ENCODE peak calls at places on chromosomes 2 and 18, in seven cellular contexts. One of them, this sample, is unnamed.

GRCh38 chr2:128395640-128396499 is 77.2 kb upstream of the HS6ST1 start:
- DNase-seq in endothelial cell of umbilical vein: peak; percentile 59
- DNase-seq in sigmoid colon: peak; percentile 53
- DNase-seq in spleen: peak; percentile 61
- DNase-seq in HepG2: no peak
- DNase-seq in HCT116: no peak
- DNase-seq in GM12878: no peak
- DNase-seq in this sample: no peak

GRCh38 chr2:216221806-216222205 is 112.7 kb downstream of the XRCC5 start:
- DNase-seq in GM12878: no peak
- DNase-seq in HepG2: peak; percentile 17
- DNase-seq in spleen: no peak
- DNase-seq in endothelial cell of umbilical vein: peak; percentile 43
- DNase-seq in sigmoid colon: no peak
- DNase-seq in HCT116: no peak
- DNase-seq in this sample: no peak

GRCh38 chr2:143745060-143745459 is 615.8 kb downstream of the ARHGAP15 start:
- DNase-seq in sigmoid colon: no peak
- DNase-seq in endothelial cell of umbilical vein: no peak
- DNase-seq in GM12878: no peak
- DNase-seq in HepG2: no peak
- DNase-seq in HCT116: no peak
- DNase-seq in spleen: no peak
- DNase-seq in this sample: no peak

GRCh38 chr2:8803658-8804379 is 33.6 kb downstream of the KIDINS220 start:
- DNase-seq in GM12878: peak; percentile 69
- DNase-seq in sigmoid colon: no peak
- DNase-seq in HCT116: peak; percentile 91
- DNase-seq in HepG2: peak; percentile 88
- DNase-seq in endothelial cell of umbilical vein: peak; percentile 87
- DNase-seq in spleen: no peak
- DNase-seq in this sample: peak; percentile 69

GRCh38 chr18:61579581-61579980 is 246.4 kb downstream of the CDH20 start:
- DNase-seq in HCT116: no peak
- DNase-seq in endothelial cell of umbilical vein: peak; percentile 85
- DNase-seq in sigmoid colon: no peak
- DNase-seq in GM12878: no peak
- DNase-seq in HepG2: no peak
- DNase-seq in spleen: no peak
- DNase-seq in this sample: no peak

GRCh38 chr2:178277741-178278197 is 83.5 kb downstream of the OSBPL6 start:
- DNase-seq in GM12878: no peak
- DNase-seq in HepG2: peak; percentile 86
- DNase-seq in HCT116: no peak
- DNase-seq in spleen: no peak
- DNase-seq in endothelial cell of umbilical vein: no peak
- DNase-seq in sigmoid colon: no peak
- DNase-seq in this sample: no peak

GRCh38 chr18:59721214-59721613 is 24.0 kb upstream of the CCBE1 start:
- DNase-seq in GM12878: no peak
- DNase-seq in HepG2: no peak
- DNase-seq in spleen: no peak
- DNase-seq in endothelial cell of umbilical vein: no peak
- DNase-seq in HCT116: no peak
- DNase-seq in sigmoid colon: no peak
- DNase-seq in this sample: no peak

GRCh38 chr2:216478151-216478550 is 20.5 kb upstream of the RPL37A start:
- DNase-seq in spleen: no peak
- DNase-seq in HCT116: peak; percentile 50
- DNase-seq in HepG2: no peak
- DNase-seq in endothelial cell of umbilical vein: peak; percentile 95
- DNase-seq in sigmoid colon: no peak
- DNase-seq in GM12878: no peak
- DNase-seq in this sample: no peak

GRCh38 chr2:201807452-201807980 is 1.2 kb downstream of the CDK15 start:
- DNase-seq in spleen: no peak
- DNase-seq in endothelial cell of umbilical vein: no peak
- DNase-seq in HepG2: no peak
- DNase-seq in HCT116: no peak
- DNase-seq in GM12878: no peak
- DNase-seq in sigmoid colon: peak; percentile 72
- DNase-seq in this sample: no peak

GRCh38 chr18:23515911-23516546 is 12.7 kb downstream of the RMC1 start:
- DNase-seq in HCT116: peak; percentile 57
- DNase-seq in endothelial cell of umbilical vein: peak; percentile 71
- DNase-seq in sigmoid colon: peak; percentile 82
- DNase-seq in GM12878: peak; percentile 39
- DNase-seq in spleen: peak; percentile 88
- DNase-seq in HepG2: peak; percentile 76
- DNase-seq in this sample: peak; percentile 81

GRCh38 chr2:118832791-118833715 is 14.4 kb downstream of the EN1 start:
- DNase-seq in HepG2: no peak
- DNase-seq in HCT116: no peak
- DNase-seq in endothelial cell of umbilical vein: no peak
- DNase-seq in GM12878: no peak
- DNase-seq in spleen: peak; percentile 51
- DNase-seq in sigmoid colon: no peak
- DNase-seq in this sample: no peak
- H3K27me3 ChIP-seq in HepG2: peaks cover 11% of the 10 kb centered on the region
- H3K27me3 ChIP-seq in HCT116: peaks cover 4% of the 10 kb centered on the region
- H3K27me3 ChIP-seq in endothelial cell of umbilical vein: peaks cover 55% of the 10 kb centered on the region
- H3K27me3 ChIP-seq in GM12878: peaks cover 20% of the 10 kb centered on the region
- H3K27me3 ChIP-seq in spleen: peaks cover 75% of the 10 kb centered on the region
- H3K27me3 ChIP-seq in sigmoid colon: peaks cover 50% of the 10 kb centered on the region
- H3K27me3 ChIP-seq in this sample: peaks cover 40% of the 10 kb centered on the region

GRCh38 chr2:105380432-105381118 is 18.3 kb downstream of the FHL2 start:
- DNase-seq in HepG2: no peak
- DNase-seq in GM12878: no peak
- DNase-seq in spleen: no peak
- DNase-seq in HCT116: no peak
- DNase-seq in sigmoid colon: no peak
- DNase-seq in endothelial cell of umbilical vein: peak; percentile 90
- DNase-seq in this sample: no peak
- TF ChIP-seq POLR2AphosphoS5 in HepG2: no peak
- TF ChIP-seq POLR2AphosphoS5 in GM12878: no peak
- TF ChIP-seq POLR2AphosphoS5 in spleen: no peak
- TF ChIP-seq POLR2AphosphoS5 in HCT116: no peak
- TF ChIP-seq POLR2AphosphoS5 in sigmoid colon: no peak
- TF ChIP-seq POLR2AphosphoS5 in endothelial cell of umbilical vein: no peak
- TF ChIP-seq POLR2AphosphoS5 in this sample: peak; percentile 42

DNA sequence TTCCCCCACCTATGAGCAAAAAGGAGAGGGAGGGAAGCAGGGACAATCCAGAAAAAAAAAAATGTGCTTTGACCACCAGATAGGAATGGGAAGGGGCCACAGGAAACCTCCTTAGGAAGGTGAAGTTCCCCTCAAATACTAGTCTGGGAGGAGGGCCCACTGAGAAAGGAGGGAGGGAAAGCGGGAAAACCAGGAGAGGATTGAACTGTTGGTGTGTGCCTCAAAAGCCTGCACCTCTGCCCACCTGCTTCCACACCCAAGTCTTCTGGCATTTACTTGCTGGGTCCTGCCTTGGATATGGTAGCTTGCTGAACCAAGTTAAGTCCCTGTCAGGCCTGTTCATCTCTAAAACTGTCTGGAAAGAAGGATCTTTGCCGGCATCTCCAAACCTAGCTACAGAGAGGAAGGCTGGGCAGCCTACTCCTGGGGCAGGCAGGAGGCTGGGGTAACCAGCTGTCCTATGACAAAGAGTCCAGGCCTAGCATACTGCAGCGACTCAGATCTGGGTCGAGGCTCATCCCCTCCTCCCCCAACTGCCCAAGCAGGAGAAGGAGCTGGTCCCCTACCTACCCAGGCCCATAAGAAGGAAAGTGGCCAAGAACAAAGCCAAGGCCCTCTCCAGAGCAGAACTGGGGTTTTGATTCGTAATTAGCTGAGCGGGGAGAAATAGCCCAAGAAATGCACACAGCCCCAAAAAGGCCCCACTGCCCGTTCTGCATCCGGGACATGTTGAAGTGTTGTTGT is 3.0 kb downstream of the EN1 start:
- DNase-seq in sigmoid colon: no peak
- DNase-seq in HCT116: no peak
- DNase-seq in spleen: peak; percentile 37
- DNase-seq in HepG2: no peak
- DNase-seq in GM12878: no peak
- DNase-seq in endothelial cell of umbilical vein: no peak
- DNase-seq in this sample: no peak
- H3K27me3 ChIP-seq in sigmoid colon: peaks cover 91% of the 10 kb centered on the region
- H3K27me3 ChIP-seq in HCT116: no peaks in the 10 kb centered on the region
- H3K27me3 ChIP-seq in spleen: peaks cover 98% of the 10 kb centered on the region
- H3K27me3 ChIP-seq in HepG2: peaks cover 19% of the 10 kb centered on the region
- H3K27me3 ChIP-seq in GM12878: peaks cover 13% of the 10 kb centered on the region
- H3K27me3 ChIP-seq in endothelial cell of umbilical vein: peaks cover 84% of the 10 kb centered on the region
- H3K27me3 ChIP-seq in this sample: peaks cover 70% of the 10 kb centered on the region

GRCh38 chr2:223621901-223622300 is 19.7 kb upstream of the SCG2 start:
- DNase-seq in GM12878: no peak
- DNase-seq in HCT116: no peak
- DNase-seq in sigmoid colon: no peak
- DNase-seq in spleen: no peak
- DNase-seq in endothelial cell of umbilical vein: no peak
- DNase-seq in HepG2: no peak
- DNase-seq in this sample: no peak
- TF ChIP-seq POLR2AphosphoS5 in GM12878: no peak
- TF ChIP-seq POLR2AphosphoS5 in HCT116: no peak
- TF ChIP-seq POLR2AphosphoS5 in sigmoid colon: no peak
- TF ChIP-seq POLR2AphosphoS5 in spleen: no peak
- TF ChIP-seq POLR2AphosphoS5 in endothelial cell of umbilical vein: no peak
- TF ChIP-seq POLR2AphosphoS5 in HepG2: no peak
- TF ChIP-seq POLR2AphosphoS5 in this sample: no peak

GRCh38 chr2:10752236-10752635 is 30.8 kb downstream of the ATP6V1C2 start:
- DNase-seq in GM12878: no peak
- DNase-seq in sigmoid colon: no peak
- DNase-seq in HepG2: no peak
- DNase-seq in endothelial cell of umbilical vein: no peak
- DNase-seq in HCT116: no peak
- DNase-seq in spleen: peak; percentile 38
- DNase-seq in this sample: no peak
- H3K27me3 ChIP-seq in GM12878: no peaks in the 10 kb centered on the region
- H3K27me3 ChIP-seq in sigmoid colon: no peaks in the 10 kb centered on the region
- H3K27me3 ChIP-seq in HepG2: no peaks in the 10 kb centered on the region
- H3K27me3 ChIP-seq in endothelial cell of umbilical vein: peaks cover 2% of the 10 kb centered on the region
- H3K27me3 ChIP-seq in HCT116: no peaks in the 10 kb centered on the region
- H3K27me3 ChIP-seq in spleen: no peaks in the 10 kb centered on the region
- H3K27me3 ChIP-seq in this sample: no peaks in the 10 kb centered on the region

GRCh38 chr2:196160101-196160500 is 11.3 kb downstream of the STK17B start:
- DNase-seq in sigmoid colon: no peak
- DNase-seq in GM12878: peak; percentile 86
- DNase-seq in spleen: no peak
- DNase-seq in HCT116: peak; percentile 57
- DNase-seq in HepG2: no peak
- DNase-seq in endothelial cell of umbilical vein: peak; percentile 60
- DNase-seq in this sample: peak; percentile 51
- TF ChIP-seq POLR2AphosphoS5 in sigmoid colon: no peak
- TF ChIP-seq POLR2AphosphoS5 in GM12878: no peak
- TF ChIP-seq POLR2AphosphoS5 in spleen: no peak
- TF ChIP-seq POLR2AphosphoS5 in HCT116: no peak
- TF ChIP-seq POLR2AphosphoS5 in HepG2: no peak
- TF ChIP-seq POLR2AphosphoS5 in endothelial cell of umbilical vein: no peak
- TF ChIP-seq POLR2AphosphoS5 in this sample: peak; percentile 73

DNA sequence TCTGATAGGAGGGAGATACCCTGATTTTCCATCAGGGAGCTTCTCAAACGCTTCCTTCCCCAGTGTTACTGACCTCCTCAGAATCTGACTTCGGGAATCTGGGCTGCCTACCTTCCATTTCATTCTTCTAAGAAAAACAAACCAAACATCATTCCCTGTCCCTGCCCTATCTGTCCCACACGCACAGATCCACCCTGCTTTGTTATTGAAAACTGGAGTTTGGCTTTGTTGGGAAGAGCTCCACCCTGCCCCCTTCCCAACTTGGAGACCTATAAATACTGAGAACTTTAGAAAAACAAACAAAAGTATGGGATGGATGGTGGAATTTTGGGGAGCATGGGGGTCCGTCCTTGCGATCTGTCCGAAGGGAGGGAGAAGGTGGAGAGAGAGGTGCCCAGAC is 135.7 kb upstream of the SIX3 start:
- DNase-seq in HCT116: no peak
- DNase-seq in sigmoid colon: no peak
- DNase-seq in spleen: no peak
- DNase-seq in GM12878: no peak
- DNase-seq in endothelial cell of umbilical vein: no peak
- DNase-seq in HepG2: no peak
- DNase-seq in this sample: no peak
- H3K27me3 ChIP-seq in HCT116: peaks cover 57% of the 10 kb centered on the region
- H3K27me3 ChIP-seq in sigmoid colon: peaks cover 25% of the 10 kb centered on the region
- H3K27me3 ChIP-seq in spleen: peaks cover 70% of the 10 kb centered on the region
- H3K27me3 ChIP-seq in GM12878: no peaks in the 10 kb centered on the region
- H3K27me3 ChIP-seq in endothelial cell of umbilical vein: peaks cover 64% of the 10 kb centered on the region
- H3K27me3 ChIP-seq in HepG2: peaks cover 1% of the 10 kb centered on the region
- H3K27me3 ChIP-seq in this sample: peaks cover 30% of the 10 kb centered on the region

GRCh38 chr2:191739194-191739593 is 61.3 kb downstream of the NABP1 start:
- DNase-seq in spleen: no peak
- DNase-seq in HCT116: no peak
- DNase-seq in endothelial cell of umbilical vein: no peak
- DNase-seq in HepG2: no peak
- DNase-seq in sigmoid colon: no peak
- DNase-seq in GM12878: no peak
- DNase-seq in this sample: no peak
- TF ChIP-seq POLR2AphosphoS5 in spleen: no peak
- TF ChIP-seq POLR2AphosphoS5 in HCT116: no peak
- TF ChIP-seq POLR2AphosphoS5 in endothelial cell of umbilical vein: no peak
- TF ChIP-seq POLR2AphosphoS5 in HepG2: no peak
- TF ChIP-seq POLR2AphosphoS5 in sigmoid colon: no peak
- TF ChIP-seq POLR2AphosphoS5 in GM12878: no peak
- TF ChIP-seq POLR2AphosphoS5 in this sample: no peak

DNA sequence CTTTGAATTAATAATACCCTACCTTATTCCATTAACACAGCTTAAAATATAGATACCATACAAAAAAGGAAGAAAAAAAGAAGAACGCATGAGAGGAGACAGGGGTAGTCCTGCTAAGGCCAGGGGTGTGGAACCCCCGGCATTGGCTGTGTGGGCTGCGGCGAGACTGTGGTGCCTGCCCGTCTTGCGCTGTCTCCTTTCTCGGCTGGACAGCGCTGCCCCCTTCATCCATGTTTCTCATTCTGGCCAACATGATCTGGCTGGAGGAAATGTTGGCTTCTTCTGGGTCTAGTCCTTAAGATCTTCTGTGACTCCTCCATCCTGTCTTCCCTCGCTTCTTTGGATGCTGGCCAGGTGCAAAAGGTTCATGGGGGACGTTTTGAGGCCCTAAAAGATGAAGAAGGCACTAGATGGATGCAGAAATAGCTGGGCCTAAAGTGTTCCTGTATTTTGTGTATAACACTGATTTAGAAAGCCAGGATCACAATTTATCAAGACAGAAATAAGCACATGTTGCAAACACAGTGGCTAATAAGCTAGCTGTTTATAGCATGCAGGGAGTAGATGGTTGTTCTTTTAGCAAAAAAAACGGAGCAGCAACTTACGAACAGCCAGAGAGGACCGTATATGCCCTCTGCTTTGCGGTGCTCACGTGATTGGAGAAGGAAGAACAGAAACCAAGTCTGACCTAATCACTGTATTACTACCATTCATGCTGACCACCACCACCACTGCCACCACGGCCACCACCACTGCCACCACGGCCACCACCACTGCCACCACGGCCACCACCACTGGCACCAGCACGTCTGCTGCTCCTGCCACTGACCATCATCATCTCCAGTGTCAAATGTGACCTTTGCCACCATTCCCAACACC is 71.7 kb upstream of the ASB18 start:
- DNase-seq in endothelial cell of umbilical vein: no peak
- DNase-seq in sigmoid colon: no peak
- DNase-seq in GM12878: no peak
- DNase-seq in spleen: no peak
- DNase-seq in HepG2: no peak
- DNase-seq in HCT116: no peak
- DNase-seq in this sample: no peak
- H3K27me3 ChIP-seq in endothelial cell of umbilical vein: no peaks in the 10 kb centered on the region
- H3K27me3 ChIP-seq in sigmoid colon: no peaks in the 10 kb centered on the region
- H3K27me3 ChIP-seq in GM12878: peaks cover 5% of the 10 kb centered on the region
- H3K27me3 ChIP-seq in spleen: no peaks in the 10 kb centered on the region
- H3K27me3 ChIP-seq in HepG2: peaks cover 4% of the 10 kb centered on the region
- H3K27me3 ChIP-seq in HCT116: no peaks in the 10 kb centered on the region
- H3K27me3 ChIP-seq in this sample: no peaks in the 10 kb centered on the region